ENCODE peak calls at places on chromosomes 3 and 15, in five cellular contexts. One of them, this sample, is unnamed.

GRCh38 chr3:53254810-53255359 is 937 bp downstream of the TKT start:
- DNase-seq in stimulated activated CD8-positive, alpha-beta memory T cell treated with anti-CD3 and anti-CD28 coated beads, Interleukin-12 subunit alpha, Interleukin-12 subunit beta, amount 100 ng/mL, for 4 hours: peak; percentile 19
- DNase-seq in H7: peak; percentile 89
- DNase-seq in activated naive CD4-positive, alpha-beta T cell: peak; percentile 37
- DNase-seq in stimulated activated naive CD8-positive, alpha-beta T cell treated with anti-CD3 and anti-CD28 coated beads, Interleukin-15, Interleukin-2, amounts not matched to agents 100 U/mL and 50 U/mL, for 24 hours: peak; percentile 67
- DNase-seq in this sample: no peak

GRCh38 chr15:82640672-82641071 is 6.5 kb downstream of the CPEB1 start:
- DNase-seq in activated naive CD4-positive, alpha-beta T cell: no peak
- DNase-seq in stimulated activated naive CD8-positive, alpha-beta T cell treated with anti-CD3 and anti-CD28 coated beads, Interleukin-15, Interleukin-2, amounts not matched to agents 100 U/mL and 50 U/mL, for 24 hours: no peak
- DNase-seq in stimulated activated CD8-positive, alpha-beta memory T cell treated with anti-CD3 and anti-CD28 coated beads, Interleukin-12 subunit alpha, Interleukin-12 subunit beta, amount 100 ng/mL, for 4 hours: no peak
- DNase-seq in H7: no peak
- DNase-seq in this sample: no peak

GRCh38 chr3:71513495-71513894 is 70.0 kb downstream of the FOXP1 start:
- DNase-seq in activated naive CD4-positive, alpha-beta T cell: no peak
- DNase-seq in H7: no peak
- DNase-seq in stimulated activated naive CD8-positive, alpha-beta T cell treated with anti-CD3 and anti-CD28 coated beads, Interleukin-15, Interleukin-2, amounts not matched to agents 100 U/mL and 50 U/mL, for 24 hours: no peak
- DNase-seq in stimulated activated CD8-positive, alpha-beta memory T cell treated with anti-CD3 and anti-CD28 coated beads, Interleukin-12 subunit alpha, Interleukin-12 subunit beta, amount 100 ng/mL, for 4 hours: no peak
- DNase-seq in this sample: no peak

GRCh38 chr3:136818851-136819783 is at the start of gene SLC35G2:
- DNase-seq in H7: peak; percentile 89
- DNase-seq in stimulated activated CD8-positive, alpha-beta memory T cell treated with anti-CD3 and anti-CD28 coated beads, Interleukin-12 subunit alpha, Interleukin-12 subunit beta, amount 100 ng/mL, for 4 hours: peak; percentile 27
- DNase-seq in stimulated activated naive CD8-positive, alpha-beta T cell treated with anti-CD3 and anti-CD28 coated beads, Interleukin-15, Interleukin-2, amounts not matched to agents 100 U/mL and 50 U/mL, for 24 hours: peak; percentile 69
- DNase-seq in activated naive CD4-positive, alpha-beta T cell: no peak
- DNase-seq in this sample: no peak

GRCh38 chr3:160279657-160280056 is 54.4 kb downstream of the C3orf80 start:
- DNase-seq in stimulated activated naive CD8-positive, alpha-beta T cell treated with anti-CD3 and anti-CD28 coated beads, Interleukin-15, Interleukin-2, amounts not matched to agents 100 U/mL and 50 U/mL, for 24 hours: no peak
- DNase-seq in H7: no peak
- DNase-seq in stimulated activated CD8-positive, alpha-beta memory T cell treated with anti-CD3 and anti-CD28 coated beads, Interleukin-12 subunit alpha, Interleukin-12 subunit beta, amount 100 ng/mL, for 4 hours: no peak
- DNase-seq in activated naive CD4-positive, alpha-beta T cell: no peak
- DNase-seq in this sample: no peak

GRCh38 chr15:49145651-49146609 is 9.5 kb downstream of the COPS2 start:
- DNase-seq in H7: peak; percentile 13
- DNase-seq in stimulated activated CD8-positive, alpha-beta memory T cell treated with anti-CD3 and anti-CD28 coated beads, Interleukin-12 subunit alpha, Interleukin-12 subunit beta, amount 100 ng/mL, for 4 hours: no peak
- DNase-seq in stimulated activated naive CD8-positive, alpha-beta T cell treated with anti-CD3 and anti-CD28 coated beads, Interleukin-15, Interleukin-2, amounts not matched to agents 100 U/mL and 50 U/mL, for 24 hours: peak; percentile 29
- DNase-seq in activated naive CD4-positive, alpha-beta T cell: no peak
- DNase-seq in this sample: no peak

GRCh38 chr15:96285715-96286367 is 44.7 kb upstream of the NR2F2 start:
- DNase-seq in H7: no peak
- DNase-seq in stimulated activated CD8-positive, alpha-beta memory T cell treated with anti-CD3 and anti-CD28 coated beads, Interleukin-12 subunit alpha, Interleukin-12 subunit beta, amount 100 ng/mL, for 4 hours: no peak
- DNase-seq in stimulated activated naive CD8-positive, alpha-beta T cell treated with anti-CD3 and anti-CD28 coated beads, Interleukin-15, Interleukin-2, amounts not matched to agents 100 U/mL and 50 U/mL, for 24 hours: no peak
- DNase-seq in activated naive CD4-positive, alpha-beta T cell: no peak
- DNase-seq in this sample: no peak

GRCh38 chr15:90004671-90005070 is 3.5 kb downstream of the ZNF710 start:
- DNase-seq in activated naive CD4-positive, alpha-beta T cell: no peak
- DNase-seq in stimulated activated naive CD8-positive, alpha-beta T cell treated with anti-CD3 and anti-CD28 coated beads, Interleukin-15, Interleukin-2, amounts not matched to agents 100 U/mL and 50 U/mL, for 24 hours: peak; percentile 30
- DNase-seq in H7: no peak
- DNase-seq in stimulated activated CD8-positive, alpha-beta memory T cell treated with anti-CD3 and anti-CD28 coated beads, Interleukin-12 subunit alpha, Interleukin-12 subunit beta, amount 100 ng/mL, for 4 hours: no peak
- DNase-seq in this sample: no peak

GRCh38 chr15:26804063-26804804 is 31.4 kb upstream of the GABRB3 start:
- DNase-seq in stimulated activated naive CD8-positive, alpha-beta T cell treated with anti-CD3 and anti-CD28 coated beads, Interleukin-15, Interleukin-2, amounts not matched to agents 100 U/mL and 50 U/mL, for 24 hours: no peak
- DNase-seq in H7: no peak
- DNase-seq in activated naive CD4-positive, alpha-beta T cell: no peak
- DNase-seq in stimulated activated CD8-positive, alpha-beta memory T cell treated with anti-CD3 and anti-CD28 coated beads, Interleukin-12 subunit alpha, Interleukin-12 subunit beta, amount 100 ng/mL, for 4 hours: no peak
- DNase-seq in this sample: no peak

GRCh38 chr3:13479332-13479581 is 849 bp upstream of the HDAC11 start:
- DNase-seq in stimulated activated naive CD8-positive, alpha-beta T cell treated with anti-CD3 and anti-CD28 coated beads, Interleukin-15, Interleukin-2, amounts not matched to agents 100 U/mL and 50 U/mL, for 24 hours: peak; percentile 62
- DNase-seq in H7: peak; percentile 86
- DNase-seq in activated naive CD4-positive, alpha-beta T cell: no peak
- DNase-seq in stimulated activated CD8-positive, alpha-beta memory T cell treated with anti-CD3 and anti-CD28 coated beads, Interleukin-12 subunit alpha, Interleukin-12 subunit beta, amount 100 ng/mL, for 4 hours: peak; percentile 25
- DNase-seq in this sample: no peak

GRCh38 chr15:81091889-81092558 is 42.0 kb upstream of the CFAP161 start:
- DNase-seq in stimulated activated CD8-positive, alpha-beta memory T cell treated with anti-CD3 and anti-CD28 coated beads, Interleukin-12 subunit alpha, Interleukin-12 subunit beta, amount 100 ng/mL, for 4 hours: no peak
- DNase-seq in activated naive CD4-positive, alpha-beta T cell: no peak
- DNase-seq in stimulated activated naive CD8-positive, alpha-beta T cell treated with anti-CD3 and anti-CD28 coated beads, Interleukin-15, Interleukin-2, amounts not matched to agents 100 U/mL and 50 U/mL, for 24 hours: no peak
- DNase-seq in H7: no peak
- DNase-seq in this sample: no peak

GRCh38 chr3:69671082-69671952 is 67.9 kb upstream of the MITF start:
- DNase-seq in activated naive CD4-positive, alpha-beta T cell: no peak
- DNase-seq in stimulated activated naive CD8-positive, alpha-beta T cell treated with anti-CD3 and anti-CD28 coated beads, Interleukin-15, Interleukin-2, amounts not matched to agents 100 U/mL and 50 U/mL, for 24 hours: no peak
- DNase-seq in H7: peak; percentile 52
- DNase-seq in stimulated activated CD8-positive, alpha-beta memory T cell treated with anti-CD3 and anti-CD28 coated beads, Interleukin-12 subunit alpha, Interleukin-12 subunit beta, amount 100 ng/mL, for 4 hours: no peak
- DNase-seq in this sample: no peak

GRCh38 chr15:100663066-100663465 is 60.7 kb downstream of the ASB7 start:
- DNase-seq in activated naive CD4-positive, alpha-beta T cell: no peak
- DNase-seq in H7: peak; percentile 86
- DNase-seq in stimulated activated naive CD8-positive, alpha-beta T cell treated with anti-CD3 and anti-CD28 coated beads, Interleukin-15, Interleukin-2, amounts not matched to agents 100 U/mL and 50 U/mL, for 24 hours: no peak
- DNase-seq in stimulated activated CD8-positive, alpha-beta memory T cell treated with anti-CD3 and anti-CD28 coated beads, Interleukin-12 subunit alpha, Interleukin-12 subunit beta, amount 100 ng/mL, for 4 hours: no peak
- DNase-seq in this sample: no peak

GRCh38 chr15:68205558-68205944 is 419 bp upstream of the CALML4 start:
- DNase-seq in stimulated activated CD8-positive, alpha-beta memory T cell treated with anti-CD3 and anti-CD28 coated beads, Interleukin-12 subunit alpha, Interleukin-12 subunit beta, amount 100 ng/mL, for 4 hours: no peak
- DNase-seq in H7: peak; percentile 42
- DNase-seq in activated naive CD4-positive, alpha-beta T cell: no peak
- DNase-seq in stimulated activated naive CD8-positive, alpha-beta T cell treated with anti-CD3 and anti-CD28 coated beads, Interleukin-15, Interleukin-2, amounts not matched to agents 100 U/mL and 50 U/mL, for 24 hours: no peak
- DNase-seq in this sample: no peak

GRCh38 chr3:141367038-141367730 is 1.1 kb upstream of the ZBTB38 start:
- DNase-seq in H7: no peak
- DNase-seq in stimulated activated naive CD8-positive, alpha-beta T cell treated with anti-CD3 and anti-CD28 coated beads, Interleukin-15, Interleukin-2, amounts not matched to agents 100 U/mL and 50 U/mL, for 24 hours: no peak
- DNase-seq in stimulated activated CD8-positive, alpha-beta memory T cell treated with anti-CD3 and anti-CD28 coated beads, Interleukin-12 subunit alpha, Interleukin-12 subunit beta, amount 100 ng/mL, for 4 hours: no peak
- DNase-seq in activated naive CD4-positive, alpha-beta T cell: no peak
- DNase-seq in this sample: no peak

GRCh38 chr3:58051196-58051595 is 43.0 kb downstream of the FLNB start:
- DNase-seq in stimulated activated CD8-positive, alpha-beta memory T cell treated with anti-CD3 and anti-CD28 coated beads, Interleukin-12 subunit alpha, Interleukin-12 subunit beta, amount 100 ng/mL, for 4 hours: no peak
- DNase-seq in activated naive CD4-positive, alpha-beta T cell: no peak
- DNase-seq in stimulated activated naive CD8-positive, alpha-beta T cell treated with anti-CD3 and anti-CD28 coated beads, Interleukin-15, Interleukin-2, amounts not matched to agents 100 U/mL and 50 U/mL, for 24 hours: no peak
- DNase-seq in H7: no peak
- DNase-seq in this sample: no peak

GRCh38 chr3:13492048-13492447 is 11.9 kb downstream of the HDAC11 start:
- DNase-seq in activated naive CD4-positive, alpha-beta T cell: no peak
- DNase-seq in stimulated activated naive CD8-positive, alpha-beta T cell treated with anti-CD3 and anti-CD28 coated beads, Interleukin-15, Interleukin-2, amounts not matched to agents 100 U/mL and 50 U/mL, for 24 hours: no peak
- DNase-seq in H7: no peak
- DNase-seq in stimulated activated CD8-positive, alpha-beta memory T cell treated with anti-CD3 and anti-CD28 coated beads, Interleukin-12 subunit alpha, Interleukin-12 subunit beta, amount 100 ng/mL, for 4 hours: no peak
- DNase-seq in this sample: no peak

GRCh38 chr3:115254492-115255196 is 107.6 kb upstream of the ZBTB20 start:
- DNase-seq in stimulated activated naive CD8-positive, alpha-beta T cell treated with anti-CD3 and anti-CD28 coated beads, Interleukin-15, Interleukin-2, amounts not matched to agents 100 U/mL and 50 U/mL, for 24 hours: no peak
- DNase-seq in stimulated activated CD8-positive, alpha-beta memory T cell treated with anti-CD3 and anti-CD28 coated beads, Interleukin-12 subunit alpha, Interleukin-12 subunit beta, amount 100 ng/mL, for 4 hours: no peak
- DNase-seq in H7: no peak
- DNase-seq in activated naive CD4-positive, alpha-beta T cell: no peak
- DNase-seq in this sample: no peak

GRCh38 chr15:84775867-84776449 is 27.6 kb downstream of the ZNF592 start:
- DNase-seq in H7: no peak
- DNase-seq in activated naive CD4-positive, alpha-beta T cell: no peak
- DNase-seq in stimulated activated naive CD8-positive, alpha-beta T cell treated with anti-CD3 and anti-CD28 coated beads, Interleukin-15, Interleukin-2, amounts not matched to agents 100 U/mL and 50 U/mL, for 24 hours: no peak
- DNase-seq in stimulated activated CD8-positive, alpha-beta memory T cell treated with anti-CD3 and anti-CD28 coated beads, Interleukin-12 subunit alpha, Interleukin-12 subunit beta, amount 100 ng/mL, for 4 hours: no peak
- DNase-seq in this sample: no peak

GRCh38 chr3:59480486-59480995 is 430.7 kb upstream of the CFAP20DC start:
- DNase-seq in H7: no peak
- DNase-seq in stimulated activated naive CD8-positive, alpha-beta T cell treated with anti-CD3 and anti-CD28 coated beads, Interleukin-15, Interleukin-2, amounts not matched to agents 100 U/mL and 50 U/mL, for 24 hours: no peak
- DNase-seq in stimulated activated CD8-positive, alpha-beta memory T cell treated with anti-CD3 and anti-CD28 coated beads, Interleukin-12 subunit alpha, Interleukin-12 subunit beta, amount 100 ng/mL, for 4 hours: no peak
- DNase-seq in activated naive CD4-positive, alpha-beta T cell: no peak
- DNase-seq in this sample: no peak

GRCh38 chr3:104359546-104359945 is 1007.2 kb upstream of the ALCAM start:
- DNase-seq in stimulated activated naive CD8-positive, alpha-beta T cell treated with anti-CD3 and anti-CD28 coated beads, Interleukin-15, Interleukin-2, amounts not matched to agents 100 U/mL and 50 U/mL, for 24 hours: no peak
- DNase-seq in activated naive CD4-positive, alpha-beta T cell: no peak
- DNase-seq in H7: no peak
- DNase-seq in stimulated activated CD8-positive, alpha-beta memory T cell treated with anti-CD3 and anti-CD28 coated beads, Interleukin-12 subunit alpha, Interleukin-12 subunit beta, amount 100 ng/mL, for 4 hours: no peak
- DNase-seq in this sample: no peak

GRCh38 chr15:70195808-70196304 is 98.1 kb upstream of the TLE3 start:
- DNase-seq in activated naive CD4-positive, alpha-beta T cell: no peak
- DNase-seq in H7: no peak
- DNase-seq in stimulated activated CD8-positive, alpha-beta memory T cell treated with anti-CD3 and anti-CD28 coated beads, Interleukin-12 subunit alpha, Interleukin-12 subunit beta, amount 100 ng/mL, for 4 hours: no peak
- DNase-seq in stimulated activated naive CD8-positive, alpha-beta T cell treated with anti-CD3 and anti-CD28 coated beads, Interleukin-15, Interleukin-2, amounts not matched to agents 100 U/mL and 50 U/mL, for 24 hours: no peak
- DNase-seq in this sample: no peak

GRCh38 chr3:127485396-127486170 is 105.0 kb downstream of the TPRA1 start:
- DNase-seq in H7: no peak
- DNase-seq in activated naive CD4-positive, alpha-beta T cell: no peak
- DNase-seq in stimulated activated CD8-positive, alpha-beta memory T cell treated with anti-CD3 and anti-CD28 coated beads, Interleukin-12 subunit alpha, Interleukin-12 subunit beta, amount 100 ng/mL, for 4 hours: no peak
- DNase-seq in stimulated activated naive CD8-positive, alpha-beta T cell treated with anti-CD3 and anti-CD28 coated beads, Interleukin-15, Interleukin-2, amounts not matched to agents 100 U/mL and 50 U/mL, for 24 hours: no peak
- DNase-seq in this sample: no peak

GRCh38 chr3:5160926-5161858 is 26.3 kb upstream of the EDEM1 start:
- DNase-seq in H7: no peak
- DNase-seq in stimulated activated naive CD8-positive, alpha-beta T cell treated with anti-CD3 and anti-CD28 coated beads, Interleukin-15, Interleukin-2, amounts not matched to agents 100 U/mL and 50 U/mL, for 24 hours: no peak
- DNase-seq in activated naive CD4-positive, alpha-beta T cell: no peak
- DNase-seq in stimulated activated CD8-positive, alpha-beta memory T cell treated with anti-CD3 and anti-CD28 coated beads, Interleukin-12 subunit alpha, Interleukin-12 subunit beta, amount 100 ng/mL, for 4 hours: no peak
- DNase-seq in this sample: no peak

GRCh38 chr3:62051506-62051905 is 321.8 kb downstream of the FEZF2 start:
- DNase-seq in stimulated activated naive CD8-positive, alpha-beta T cell treated with anti-CD3 and anti-CD28 coated beads, Interleukin-15, Interleukin-2, amounts not matched to agents 100 U/mL and 50 U/mL, for 24 hours: no peak
- DNase-seq in H7: peak; percentile 6
- DNase-seq in stimulated activated CD8-positive, alpha-beta memory T cell treated with anti-CD3 and anti-CD28 coated beads, Interleukin-12 subunit alpha, Interleukin-12 subunit beta, amount 100 ng/mL, for 4 hours: no peak
- DNase-seq in activated naive CD4-positive, alpha-beta T cell: no peak
- DNase-seq in this sample: no peak

GRCh38 chr15:100048736-100049135 is 293.0 kb downstream of the ADAMTS17 start:
- DNase-seq in H7: no peak
- DNase-seq in activated naive CD4-positive, alpha-beta T cell: no peak
- DNase-seq in stimulated activated naive CD8-positive, alpha-beta T cell treated with anti-CD3 and anti-CD28 coated beads, Interleukin-15, Interleukin-2, amounts not matched to agents 100 U/mL and 50 U/mL, for 24 hours: no peak
- DNase-seq in stimulated activated CD8-positive, alpha-beta memory T cell treated with anti-CD3 and anti-CD28 coated beads, Interleukin-12 subunit alpha, Interleukin-12 subunit beta, amount 100 ng/mL, for 4 hours: no peak
- DNase-seq in this sample: no peak

GRCh38 chr3:165254812-165255211 is 58.6 kb upstream of the SLITRK3 start:
- DNase-seq in H7: peak; percentile 2
- DNase-seq in activated naive CD4-positive, alpha-beta T cell: no peak
- DNase-seq in stimulated activated CD8-positive, alpha-beta memory T cell treated with anti-CD3 and anti-CD28 coated beads, Interleukin-12 subunit alpha, Interleukin-12 subunit beta, amount 100 ng/mL, for 4 hours: no peak
- DNase-seq in stimulated activated naive CD8-positive, alpha-beta T cell treated with anti-CD3 and anti-CD28 coated beads, Interleukin-15, Interleukin-2, amounts not matched to agents 100 U/mL and 50 U/mL, for 24 hours: no peak
- DNase-seq in this sample: no peak

GRCh38 chr3:169430687-169431404 is 232.7 kb downstream of the MECOM start:
- DNase-seq in stimulated activated naive CD8-positive, alpha-beta T cell treated with anti-CD3 and anti-CD28 coated beads, Interleukin-15, Interleukin-2, amounts not matched to agents 100 U/mL and 50 U/mL, for 24 hours: peak; percentile 5
- DNase-seq in activated naive CD4-positive, alpha-beta T cell: no peak
- DNase-seq in stimulated activated CD8-positive, alpha-beta memory T cell treated with anti-CD3 and anti-CD28 coated beads, Interleukin-12 subunit alpha, Interleukin-12 subunit beta, amount 100 ng/mL, for 4 hours: no peak
- DNase-seq in H7: no peak
- DNase-seq in this sample: no peak

GRCh38 chr3:170483485-170484262 is 65.0 kb downstream of the CLDN11 start:
- DNase-seq in activated naive CD4-positive, alpha-beta T cell: no peak
- DNase-seq in stimulated activated CD8-positive, alpha-beta memory T cell treated with anti-CD3 and anti-CD28 coated beads, Interleukin-12 subunit alpha, Interleukin-12 subunit beta, amount 100 ng/mL, for 4 hours: no peak
- DNase-seq in H7: peak; percentile 43
- DNase-seq in stimulated activated naive CD8-positive, alpha-beta T cell treated with anti-CD3 and anti-CD28 coated beads, Interleukin-15, Interleukin-2, amounts not matched to agents 100 U/mL and 50 U/mL, for 24 hours: no peak
- DNase-seq in this sample: no peak

GRCh38 chr15:78272776-78273175 is 8.4 kb downstream of the DNAJA4 start:
- DNase-seq in activated naive CD4-positive, alpha-beta T cell: no peak
- DNase-seq in H7: no peak
- DNase-seq in stimulated activated CD8-positive, alpha-beta memory T cell treated with anti-CD3 and anti-CD28 coated beads, Interleukin-12 subunit alpha, Interleukin-12 subunit beta, amount 100 ng/mL, for 4 hours: no peak
- DNase-seq in stimulated activated naive CD8-positive, alpha-beta T cell treated with anti-CD3 and anti-CD28 coated beads, Interleukin-15, Interleukin-2, amounts not matched to agents 100 U/mL and 50 U/mL, for 24 hours: no peak
- DNase-seq in this sample: no peak